ENCODE peak calls at places on chromosomes 16 and 17, in nine cellular contexts. Q, B, G, E, M, T, L, C and H are unnamed samples. For H3K4me1, the result is how much of the 10 kb centered on the place peaks cover.

GRCh38 chr16:81673432-81673831 is 105.7 kb upstream of the PLCG2 start:
- DNase-seq in Q (no peak), B (no peak), G (no peak), E (no peak), M (no peak), T (no peak), L (no peak), C (no peak), H (no peak)

GRCh38 chr17:19709841-19710240 is 6.5 kb downstream of the SLC47A2 start:
- DNase-seq in Q (no peak), B (no peak), G (no peak), E (no peak), M (no peak), T (no peak), L (no peak), C (no peak), H (peak)

GRCh38 chr16:75550211-75550662 is 5.8 kb downstream of the TMEM231 start:
- DNase-seq in Q (peak), B (peak), G (no peak), E (peak), M (no peak), T (peak), L (peak), C (peak), H (no peak)

GRCh38 chr17:5883775-5884665 is 186.2 kb upstream of the WSCD1 start:
- DNase-seq in Q (no peak), B (no peak), G (no peak), E (no peak), M (no peak), T (no peak), L (no peak), C (no peak), H (no peak)

GRCh38 chr17:37489197-37490001 is at the start of gene DUSP14:
- DNase-seq in Q (peak), B (peak), G (peak), E (peak), M (peak), T (peak), L (no peak), C (peak), H (peak)

GRCh38 chr17:75307957-75308731 is 18.9 kb upstream of the SLC25A19 start:
- DNase-seq in Q (no peak), B (no peak), G (no peak), E (no peak), M (no peak), T (no peak), L (no peak), C (no peak), H (no peak)

GRCh38 chr17:47685556-47686275 is 8.2 kb upstream of the TBKBP1 start:
- DNase-seq in Q (no peak), B (no peak), G (no peak), E (no peak), M (no peak), T (no peak), L (no peak), C (no peak), H (no peak)

GRCh38 chr17:41415833-41416335 is 8.5 kb downstream of the KRT37 start:
- DNase-seq in Q (no peak), B (no peak), G (no peak), E (no peak), M (no peak), T (no peak), L (no peak), C (no peak), H (no peak)

GRCh38 chr16:79286646-79287423 is 313.7 kb downstream of the MAF start:
- DNase-seq in Q (no peak), B (peak), G (peak), E (peak), M (peak), T (peak), L (no peak), C (no peak), H (no peak)

GRCh38 chr17:22128723-22129122 is 436.4 kb downstream of the KCNJ18 start:
- DNase-seq in Q (no peak), B (no peak), G (no peak), E (no peak), M (no peak), T (no peak), L (no peak), C (no peak), H (no peak)

GRCh38 chr16:82660078-82660645 is 33.4 kb downstream of the CDH13 start:
- DNase-seq in Q (peak), B (peak), G (no peak), E (peak), M (no peak), T (no peak), L (no peak), C (no peak), H (no peak)

GRCh38 chr17:65055280-65055707 is 1.2 kb downstream of the GNA13 start:
- DNase-seq in Q (no peak), B (no peak), G (no peak), E (no peak), M (no peak), T (no peak), L (no peak), C (no peak), H (no peak)

GRCh38 chr17:61409301-61410099 is 9.9 kb downstream of the TBX2 start:
- DNase-seq in Q (peak), B (no peak), G (no peak), E (peak), M (peak), T (peak), L (no peak), C (peak), H (no peak)

GRCh38 chr17:80984749-80985148 is 6.9 kb upstream of the CHMP6 start:
- DNase-seq in Q (peak), B (no peak), G (no peak), E (no peak), M (no peak), T (peak), L (peak), C (no peak), H (no peak)

GRCh38 chr16:50372611-50373344 is 4.0 kb upstream of the BRD7 start:
- DNase-seq in Q (peak), B (no peak), G (no peak), E (no peak), M (peak), T (no peak), L (no peak), C (no peak), H (no peak)

GRCh38 chr16:79933586-79933985 is 333.0 kb upstream of the MAF start:
- DNase-seq in Q (no peak), B (no peak), G (no peak), E (no peak), M (no peak), T (peak), L (no peak), C (no peak), H (no peak)

GRCh38 chr17:1643293-1643998 is 2.1 kb downstream of the SCARF1 start:
- DNase-seq in Q (no peak), B (peak), G (no peak), E (peak), M (no peak), T (peak), L (no peak), C (peak), H (no peak)

GRCh38 chr16:50499254-50499653 is 48.9 kb upstream of the NKD1 start:
- DNase-seq in Q (no peak), B (no peak), G (no peak), E (no peak), M (no peak), T (no peak), L (no peak), C (no peak), H (peak)

GRCh38 chr17:69560987-69561441 is 146.5 kb downstream of the MAP2K6 start:
- DNase-seq in Q (peak), B (no peak), G (no peak), E (no peak), M (no peak), T (no peak), L (no peak), C (no peak), H (no peak)

GRCh38 chr17:32742686-32743538 is 134.0 kb downstream of the MYO1D start:
- DNase-seq in Q (no peak), B (no peak), G (no peak), E (no peak), M (no peak), T (no peak), L (no peak), C (no peak), H (no peak)

GRCh38 chr16:84329849-84330684 is 35.4 kb downstream of the WFDC1 start:
- DNase-seq in Q (no peak), B (no peak), G (no peak), E (no peak), M (peak), T (no peak), L (no peak), C (no peak), H (no peak)

GRCh38 chr17:75084039-75084660 is 3.6 kb upstream of the SLC16A5 start:
- DNase-seq in Q (peak), B (peak), G (no peak), E (no peak), M (no peak), T (no peak), L (no peak), C (no peak), H (no peak)

GRCh38 chr17:47725446-47726109 is 7.5 kb upstream of the TBX21 start:
- DNase-seq in Q (no peak), B (no peak), G (no peak), E (no peak), M (no peak), T (no peak), L (no peak), C (no peak), H (no peak)

GRCh38 chr16:85335584-85336492 is 223.6 kb upstream of the CIBAR2 start:
- DNase-seq in Q (peak), B (no peak), G (no peak), E (peak), M (no peak), T (no peak), L (no peak), C (no peak), H (no peak)

GRCh38 chr16:68335175-68335574 is 24.4 kb downstream of the PRMT7 start:
- DNase-seq in Q (no peak), B (no peak), G (no peak), E (no peak), M (no peak), T (no peak), L (no peak), C (no peak), H (no peak)

GRCh38 chr17:32971171-32971570 is 20.5 kb upstream of the SPACA3 start:
- DNase-seq in Q (no peak), B (peak), G (no peak), E (no peak), M (no peak), T (no peak), L (no peak), C (no peak), H (no peak)

GRCh38 chr17:18026408-18026776 is 12.6 kb downstream of the ATPAF2 start:
- DNase-seq in Q (peak), B (no peak), G (no peak), E (peak), M (no peak), T (no peak), L (no peak), C (no peak), H (no peak)

GRCh38 chr16:31876955-31877828 is 3.6 kb downstream of the ZNF267 start:
- DNase-seq in Q (peak), B (no peak), G (no peak), E (no peak), M (no peak), T (no peak), L (no peak), C (no peak), H (no peak)

GRCh38 chr16:22388101-22388644 is 13.8 kb upstream of the CDR2 start:
- DNase-seq in Q (peak), B (no peak), G (no peak), E (no peak), M (no peak), T (no peak), L (no peak), C (no peak), H (no peak)

GRCh38 chr17:309361-309888 is 43.2 kb downstream of the RPH3AL start:
- DNase-seq in Q (no peak), B (peak), G (no peak), E (peak), M (no peak), T (peak), L (peak), C (peak), H (no peak)

GRCh38 chr16:27839419-27839818 is 224.1 kb downstream of the GSG1L start:
- DNase-seq in Q (no peak), B (no peak), G (no peak), E (no peak), M (no peak), T (no peak), L (no peak), C (no peak), H (no peak)

GRCh38 chr17:28475151-28475900 is 1.9 kb downstream of the SLC13A2 start:
- DNase-seq in Q (no peak), B (no peak), G (no peak), E (no peak), M (peak), T (no peak), L (no peak), C (no peak), H (no peak)

GRCh38 chr17:34886831-34887230 is 74.4 kb downstream of the CCT6B start:
- DNase-seq in Q (no peak), B (no peak), G (no peak), E (no peak), M (no peak), T (no peak), L (no peak), C (no peak), H (no peak)

GRCh38 chr16:19288872-19289799 is 3.6 kb downstream of the CLEC19A start:
- DNase-seq in Q (no peak), B (no peak), G (no peak), E (no peak), M (no peak), T (peak), L (no peak), C (no peak), H (no peak)

GRCh38 chr17:56834380-56835258 is 668 bp downstream of the DGKE start:
- DNase-seq in Q (peak), B (no peak), G (no peak), E (no peak), M (peak), T (peak), L (peak), C (peak), H (no peak)

GRCh38 chr16:19148189-19148588 is 19.9 kb upstream of the SYT17 start:
- DNase-seq in Q (no peak), B (no peak), G (no peak), E (no peak), M (no peak), T (no peak), L (no peak), C (no peak), H (no peak)

GRCh38 chr16:72990003-72990521 is 57.9 kb downstream of the ZFHX3 start:
- DNase-seq in Q (peak), B (no peak), G (peak), E (peak), M (peak), T (peak), L (no peak), C (peak), H (peak)

GRCh38 chr17:66835476-66835875 is 559 bp downstream of the CACNG5 start:
- DNase-seq in Q (no peak), B (no peak), G (no peak), E (no peak), M (peak), T (peak), L (no peak), C (no peak), H (no peak)

GRCh38 chr17:62719586-62719985 is 88.5 kb downstream of the MARCHF10 start:
- DNase-seq in Q (no peak), B (no peak), G (no peak), E (no peak), M (no peak), T (no peak), L (no peak), C (no peak), H (no peak)

GRCh38 chr17:62717589-62718342 is 90.3 kb downstream of the MRC2 start:
- DNase-seq in Q (no peak), B (no peak), G (no peak), E (no peak), M (peak), T (no peak), L (no peak), C (no peak), H (no peak)

GRCh38 chr17:62718420-62718819 is 89.7 kb downstream of the MARCHF10 start:
- DNase-seq in Q (peak), B (no peak), G (no peak), E (no peak), M (no peak), T (no peak), L (no peak), C (no peak), H (no peak)

GRCh38 chr17:62722625-62723024 is 85.5 kb downstream of the MARCHF10 start:
- DNase-seq in Q (no peak), B (no peak), G (no peak), E (no peak), M (no peak), T (no peak), L (no peak), C (no peak), H (no peak)

GRCh38 chr17:62720126-62720850 is 87.8 kb downstream of the MARCHF10 start:
- DNase-seq in Q (no peak), B (no peak), G (no peak), E (peak), M (peak), T (peak), L (no peak), C (peak), H (no peak)
- TF ChIP-seq CTCF in Q (no peak), B (peak), G (no peak), E (peak), M (no peak), T (peak), L (peak), C (peak), H (no peak)

DNA sequence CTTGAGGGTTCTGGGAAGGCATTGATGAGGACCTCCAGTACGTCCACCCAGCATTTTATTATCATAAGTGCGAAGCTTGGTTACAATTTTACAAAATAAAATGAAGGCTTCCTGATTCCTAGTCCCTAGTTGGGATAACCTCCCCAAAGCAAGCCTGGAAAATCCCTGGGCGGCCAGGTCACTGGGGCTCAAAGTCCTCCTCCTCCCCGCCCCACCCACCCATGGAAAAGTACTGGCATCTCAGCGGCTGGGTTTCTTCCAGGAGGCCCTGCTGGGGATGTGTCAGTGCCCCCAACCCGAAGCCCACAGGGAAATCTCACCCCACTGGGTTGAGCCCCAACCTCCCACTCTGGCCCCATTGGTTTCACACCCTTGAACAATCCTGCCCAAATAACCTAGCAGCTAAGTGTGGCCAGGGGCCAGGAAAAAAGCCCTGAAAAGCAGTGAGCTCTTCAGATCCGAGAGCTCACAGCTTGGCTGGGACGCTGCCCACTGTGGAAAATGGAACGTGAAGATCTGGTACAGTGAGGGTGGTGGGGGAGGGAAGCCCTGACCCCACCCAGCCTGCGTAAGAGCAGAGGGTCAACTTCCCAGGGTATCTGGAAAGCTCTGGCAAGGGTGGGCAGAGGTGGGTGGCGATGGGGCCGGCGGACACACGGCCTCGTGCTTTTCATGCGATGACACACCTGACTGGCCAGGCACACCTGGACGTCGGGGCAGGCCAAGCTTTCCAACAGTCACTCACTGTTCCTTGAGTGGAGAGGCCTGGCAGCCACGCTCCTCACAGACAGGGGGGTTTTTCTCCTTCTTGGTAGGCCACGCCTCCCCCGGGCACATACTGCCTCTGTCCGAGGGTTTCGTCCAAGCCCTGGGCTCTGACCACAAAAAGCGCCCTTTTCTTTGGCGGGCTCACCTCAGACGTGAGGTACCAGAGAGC is 324.5 kb downstream of the SOX9 start:
- DNase-seq in Q (no peak), B (no peak), G (no peak), E (no peak), M (no peak), T (no peak), L (no peak), C (peak), H (no peak)
- H3K4me1 ChIP-seq in Q (under half), B (under half), G (under half), E (under half), M (under half), T (under half), L (under half), C (half or more), H (under half)

GRCh38 chr17:15231851-15232516 is 33.1 kb downstream of the PMP22 start:
- DNase-seq in Q (no peak), B (no peak), G (no peak), E (no peak), M (no peak), T (no peak), L (no peak), C (no peak), H (no peak)

GRCh38 chr17:15232517-15232915 is 32.6 kb downstream of the PMP22 start:
- DNase-seq in Q (no peak), B (no peak), G (no peak), E (no peak), M (no peak), T (no peak), L (no peak), C (no peak), H (no peak)

GRCh38 chr17:15233971-15234370 is 31.2 kb downstream of the PMP22 start:
- DNase-seq in Q (no peak), B (no peak), G (no peak), E (no peak), M (no peak), T (no peak), L (no peak), C (no peak), H (no peak)

GRCh38 chr17:15230866-15231265 is 34.3 kb downstream of the PMP22 start:
- DNase-seq in Q (no peak), B (no peak), G (no peak), E (no peak), M (no peak), T (no peak), L (no peak), C (no peak), H (no peak)

GRCh38 chr17:15233022-15233805 is 31.9 kb downstream of the PMP22 start:
- DNase-seq in Q (peak), B (no peak), G (no peak), E (no peak), M (no peak), T (peak), L (no peak), C (peak), H (no peak)
- TF ChIP-seq CTCF in Q (peak), B (peak), G (no peak), E (peak), M (no peak), T (peak), L (peak), C (peak), H (no peak)

GRCh38 chr16:89444151-89444723 is 46.1 kb downstream of the ANKRD11 start:
- DNase-seq in Q (no peak), B (peak), G (no peak), E (no peak), M (no peak), T (no peak), L (no peak), C (no peak), H (no peak)
- H3K4me1 ChIP-seq in Q (under half), B (half or more), G (under half), E (under half), M (half or more), T (under half), L (under half), C (half or more), H (half or more)

GRCh38 chr16:87061521-87061920 is 255.7 kb downstream of the C16orf95 start:
- DNase-seq in Q (peak), B (no peak), G (no peak), E (no peak), M (no peak), T (no peak), L (no peak), C (no peak), H (no peak)
- TF ChIP-seq CTCF in Q (no peak), B (no peak), G (no peak), E (no peak), M (no peak), T (no peak), L (no peak), C (no peak), H (no peak)

DNA sequence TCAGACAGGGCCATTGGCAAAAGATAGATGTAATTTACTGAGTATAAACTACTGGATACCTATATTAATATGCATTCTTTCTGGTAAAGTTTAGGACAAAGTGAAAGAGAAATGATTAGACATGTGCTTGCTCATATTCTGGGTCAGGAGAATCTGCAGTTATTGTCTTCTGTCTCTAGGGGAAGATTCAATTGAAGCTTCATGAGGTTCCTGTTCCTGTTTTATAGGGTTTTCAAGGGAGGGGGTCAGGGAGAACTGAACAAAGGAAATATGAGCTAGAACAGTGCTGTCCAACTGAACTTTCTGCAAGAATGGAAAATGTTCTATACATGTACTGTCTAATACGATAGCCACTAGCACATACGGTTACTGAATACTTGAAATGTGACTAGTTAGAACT is 59.3 kb upstream of the CORO6 start:
- DNase-seq in Q (no peak), B (no peak), G (no peak), E (peak), M (no peak), T (no peak), L (no peak), C (no peak), H (no peak)
- H3K4me1 ChIP-seq in Q (under half), B (under half), G (under half), E (under half), M (under half), T (under half), L (under half), C (under half), H (under half)